ENCODE peak calls at places on chromosomes 3 and 15, in ten cellular contexts. One of them, this sample, is unnamed.

GRCh38 chr15:65752151-65752700 is 39.9 kb downstream of the DENND4A start:
- DNase-seq in dorsolateral prefrontal cortex: no peak
- DNase-seq in neuronal stem cell: no peak
- DNase-seq in aorta: no peak
- DNase-seq in PC-9: no peak
- DNase-seq in psoas muscle: no peak
- DNase-seq in lower lobe of right lung: no peak
- DNase-seq in small intestine: no peak
- DNase-seq in bronchial epithelial cell: no peak
- DNase-seq in PC-3: no peak
- DNase-seq in this sample: no peak

GRCh38 chr15:42890161-42890913 is 30.2 kb downstream of the TTBK2 start:
- DNase-seq in PC-3: peak; percentile 71
- DNase-seq in PC-9: peak; percentile 82
- DNase-seq in dorsolateral prefrontal cortex: no peak
- DNase-seq in lower lobe of right lung: no peak
- DNase-seq in psoas muscle: no peak
- DNase-seq in small intestine: no peak
- DNase-seq in aorta: no peak
- DNase-seq in bronchial epithelial cell: peak; percentile 98
- DNase-seq in neuronal stem cell: no peak
- DNase-seq in this sample: no peak

GRCh38 chr3:156488771-156489170 is 66.1 kb downstream of the SSR3 start:
- DNase-seq in psoas muscle: no peak
- DNase-seq in bronchial epithelial cell: no peak
- DNase-seq in dorsolateral prefrontal cortex: no peak
- DNase-seq in lower lobe of right lung: no peak
- DNase-seq in PC-9: no peak
- DNase-seq in aorta: no peak
- DNase-seq in neuronal stem cell: no peak
- DNase-seq in PC-3: no peak
- DNase-seq in small intestine: no peak
- DNase-seq in this sample: no peak

GRCh38 chr3:127735767-127736693 is 63.3 kb downstream of the ABTB1 start:
- DNase-seq in small intestine: peak; percentile 42
- DNase-seq in bronchial epithelial cell: peak; percentile 65
- DNase-seq in PC-3: peak; percentile 54
- DNase-seq in PC-9: no peak
- DNase-seq in dorsolateral prefrontal cortex: no peak
- DNase-seq in neuronal stem cell: no peak
- DNase-seq in psoas muscle: no peak
- DNase-seq in lower lobe of right lung: no peak
- DNase-seq in aorta: no peak
- DNase-seq in this sample: no peak

GRCh38 chr3:32454111-32454510 is 48.5 kb downstream of the CMTM6 start:
- DNase-seq in small intestine: no peak
- DNase-seq in PC-9: no peak
- DNase-seq in psoas muscle: no peak
- DNase-seq in lower lobe of right lung: no peak
- DNase-seq in dorsolateral prefrontal cortex: no peak
- DNase-seq in PC-3: no peak
- DNase-seq in neuronal stem cell: no peak
- DNase-seq in bronchial epithelial cell: no peak
- DNase-seq in aorta: no peak
- DNase-seq in this sample: no peak

GRCh38 chr3:122913539-122914100 is 113.9 kb downstream of the SEMA5B start:
- DNase-seq in dorsolateral prefrontal cortex: no peak
- DNase-seq in aorta: no peak
- DNase-seq in PC-3: no peak
- DNase-seq in small intestine: no peak
- DNase-seq in bronchial epithelial cell: no peak
- DNase-seq in lower lobe of right lung: no peak
- DNase-seq in neuronal stem cell: no peak
- DNase-seq in PC-9: no peak
- DNase-seq in psoas muscle: no peak
- DNase-seq in this sample: no peak

GRCh38 chr15:100873029-100873677 is 6.5 kb upstream of the ALDH1A3 start:
- DNase-seq in bronchial epithelial cell: peak; percentile 92
- DNase-seq in dorsolateral prefrontal cortex: no peak
- DNase-seq in small intestine: peak; percentile 81
- DNase-seq in lower lobe of right lung: no peak
- DNase-seq in neuronal stem cell: peak; percentile 76
- DNase-seq in PC-3: peak; percentile 96
- DNase-seq in aorta: peak; percentile 56
- DNase-seq in psoas muscle: no peak
- DNase-seq in PC-9: peak; percentile 87
- DNase-seq in this sample: no peak

GRCh38 chr3:28250999-28251398 is 9.6 kb downstream of the CMC1 start:
- DNase-seq in psoas muscle: no peak
- DNase-seq in neuronal stem cell: no peak
- DNase-seq in PC-9: no peak
- DNase-seq in lower lobe of right lung: no peak
- DNase-seq in small intestine: no peak
- DNase-seq in aorta: no peak
- DNase-seq in PC-3: peak; percentile 34
- DNase-seq in dorsolateral prefrontal cortex: no peak
- DNase-seq in bronchial epithelial cell: peak; percentile 6
- DNase-seq in this sample: no peak

GRCh38 chr15:100265641-100266035 is 76.1 kb downstream of the ADAMTS17 start:
- DNase-seq in neuronal stem cell: no peak
- DNase-seq in PC-3: no peak
- DNase-seq in psoas muscle: no peak
- DNase-seq in small intestine: no peak
- DNase-seq in aorta: no peak
- DNase-seq in PC-9: no peak
- DNase-seq in lower lobe of right lung: no peak
- DNase-seq in dorsolateral prefrontal cortex: no peak
- DNase-seq in bronchial epithelial cell: no peak
- DNase-seq in this sample: no peak

GRCh38 chr15:66069751-66070150 is 183.8 kb downstream of the MEGF11 start:
- DNase-seq in aorta: no peak
- DNase-seq in small intestine: no peak
- DNase-seq in PC-3: no peak
- DNase-seq in PC-9: no peak
- DNase-seq in psoas muscle: no peak
- DNase-seq in lower lobe of right lung: no peak
- DNase-seq in dorsolateral prefrontal cortex: no peak
- DNase-seq in neuronal stem cell: no peak
- DNase-seq in bronchial epithelial cell: no peak
- DNase-seq in this sample: no peak

GRCh38 chr15:72070817-72071447 is 47.0 kb downstream of the MYO9A start:
- DNase-seq in lower lobe of right lung: no peak
- DNase-seq in PC-3: no peak
- DNase-seq in small intestine: no peak
- DNase-seq in aorta: no peak
- DNase-seq in bronchial epithelial cell: no peak
- DNase-seq in PC-9: no peak
- DNase-seq in neuronal stem cell: no peak
- DNase-seq in psoas muscle: no peak
- DNase-seq in dorsolateral prefrontal cortex: no peak
- DNase-seq in this sample: no peak

GRCh38 chr3:49602877-49603411 is 48.7 kb downstream of the BSN start:
- DNase-seq in bronchial epithelial cell: peak; percentile 91
- DNase-seq in lower lobe of right lung: no peak
- DNase-seq in aorta: no peak
- DNase-seq in small intestine: peak; percentile 13
- DNase-seq in psoas muscle: no peak
- DNase-seq in PC-3: peak; percentile 77
- DNase-seq in PC-9: peak; percentile 83
- DNase-seq in dorsolateral prefrontal cortex: no peak
- DNase-seq in neuronal stem cell: no peak
- DNase-seq in this sample: no peak

GRCh38 chr3:78427303-78427702 is 1340.5 kb downstream of the ROBO1 start:
- DNase-seq in bronchial epithelial cell: no peak
- DNase-seq in neuronal stem cell: no peak
- DNase-seq in lower lobe of right lung: no peak
- DNase-seq in PC-9: no peak
- DNase-seq in small intestine: no peak
- DNase-seq in aorta: no peak
- DNase-seq in PC-3: no peak
- DNase-seq in psoas muscle: no peak
- DNase-seq in dorsolateral prefrontal cortex: no peak
- DNase-seq in this sample: no peak

GRCh38 chr15:25416693-25417092 is 22.1 kb downstream of the UBE3A start:
- DNase-seq in small intestine: no peak
- DNase-seq in dorsolateral prefrontal cortex: no peak
- DNase-seq in bronchial epithelial cell: peak; percentile 48
- DNase-seq in lower lobe of right lung: no peak
- DNase-seq in aorta: no peak
- DNase-seq in psoas muscle: no peak
- DNase-seq in neuronal stem cell: peak; percentile 14
- DNase-seq in PC-3: no peak
- DNase-seq in PC-9: no peak
- DNase-seq in this sample: no peak

GRCh38 chr3:114892880-114893279 is 254.2 kb downstream of the ZBTB20 start:
- DNase-seq in dorsolateral prefrontal cortex: no peak
- DNase-seq in PC-3: no peak
- DNase-seq in aorta: no peak
- DNase-seq in small intestine: no peak
- DNase-seq in neuronal stem cell: no peak
- DNase-seq in psoas muscle: no peak
- DNase-seq in bronchial epithelial cell: no peak
- DNase-seq in PC-9: no peak
- DNase-seq in lower lobe of right lung: no peak
- DNase-seq in this sample: no peak

GRCh38 chr3:179324270-179324754 is 1.5 kb downstream of the ZNF639 start:
- DNase-seq in aorta: no peak
- DNase-seq in neuronal stem cell: no peak
- DNase-seq in psoas muscle: no peak
- DNase-seq in PC-9: no peak
- DNase-seq in PC-3: peak; percentile 42
- DNase-seq in dorsolateral prefrontal cortex: no peak
- DNase-seq in bronchial epithelial cell: peak; percentile 56
- DNase-seq in lower lobe of right lung: no peak
- DNase-seq in small intestine: peak; percentile 8
- DNase-seq in this sample: no peak

GRCh38 chr3:14831916-14832430 is 13.2 kb downstream of the FGD5 start:
- DNase-seq in PC-9: no peak
- DNase-seq in aorta: no peak
- DNase-seq in dorsolateral prefrontal cortex: no peak
- DNase-seq in bronchial epithelial cell: no peak
- DNase-seq in PC-3: no peak
- DNase-seq in lower lobe of right lung: no peak
- DNase-seq in neuronal stem cell: no peak
- DNase-seq in psoas muscle: no peak
- DNase-seq in small intestine: no peak
- DNase-seq in this sample: no peak

GRCh38 chr15:38217181-38217580 is 35.5 kb upstream of the SPRED1 start:
- DNase-seq in small intestine: no peak
- DNase-seq in aorta: no peak
- DNase-seq in PC-3: peak; percentile 82
- DNase-seq in dorsolateral prefrontal cortex: no peak
- DNase-seq in PC-9: peak; percentile 50
- DNase-seq in neuronal stem cell: no peak
- DNase-seq in psoas muscle: no peak
- DNase-seq in lower lobe of right lung: no peak
- DNase-seq in bronchial epithelial cell: peak; percentile 69
- DNase-seq in this sample: no peak

GRCh38 chr3:47374587-47374986 is 6.2 kb upstream of the PTPN23 start:
- DNase-seq in PC-9: no peak
- DNase-seq in dorsolateral prefrontal cortex: no peak
- DNase-seq in small intestine: no peak
- DNase-seq in psoas muscle: no peak
- DNase-seq in PC-3: no peak
- DNase-seq in neuronal stem cell: no peak
- DNase-seq in aorta: no peak
- DNase-seq in lower lobe of right lung: no peak
- DNase-seq in bronchial epithelial cell: no peak
- DNase-seq in this sample: no peak
- H3K4me3 ChIP-seq in PC-9: no peak overlapping the region
- H3K4me3 ChIP-seq in dorsolateral prefrontal cortex: no peak overlapping the region
- H3K4me3 ChIP-seq in small intestine: no peak overlapping the region
- H3K4me3 ChIP-seq in psoas muscle: no peak overlapping the region
- H3K4me3 ChIP-seq in PC-3: no peak overlapping the region
- H3K4me3 ChIP-seq in neuronal stem cell: no peak overlapping the region
- H3K4me3 ChIP-seq in aorta: no peak overlapping the region
- H3K4me3 ChIP-seq in lower lobe of right lung: no peak overlapping the region
- H3K4me3 ChIP-seq in bronchial epithelial cell: no peak overlapping the region
- H3K4me3 ChIP-seq in this sample: no peak overlapping the region

GRCh38 chr15:89387140-89387903 is 52.7 kb upstream of the POLG start:
- DNase-seq in dorsolateral prefrontal cortex: no peak
- DNase-seq in bronchial epithelial cell: no peak
- DNase-seq in small intestine: no peak
- DNase-seq in PC-9: no peak
- DNase-seq in lower lobe of right lung: no peak
- DNase-seq in PC-3: no peak
- DNase-seq in aorta: no peak
- DNase-seq in neuronal stem cell: no peak
- DNase-seq in psoas muscle: no peak
- DNase-seq in this sample: no peak
- H3K27me3 ChIP-seq in dorsolateral prefrontal cortex: no peaks in the 10 kb centered on the region
- H3K27me3 ChIP-seq in bronchial epithelial cell: peaks cover under 1% of the 10 kb centered on the region
- H3K27me3 ChIP-seq in small intestine: no peaks in the 10 kb centered on the region
- H3K27me3 ChIP-seq in PC-9: no peaks in the 10 kb centered on the region
- H3K27me3 ChIP-seq in lower lobe of right lung: peaks cover 32% of the 10 kb centered on the region
- H3K27me3 ChIP-seq in PC-3: no peaks in the 10 kb centered on the region
- H3K27me3 ChIP-seq in aorta: no peaks in the 10 kb centered on the region
- H3K27me3 ChIP-seq in neuronal stem cell: peaks cover 94% of the 10 kb centered on the region
- H3K27me3 ChIP-seq in psoas muscle: peaks cover 8% of the 10 kb centered on the region
- H3K27me3 ChIP-seq in this sample: no peaks in the 10 kb centered on the region

DNA sequence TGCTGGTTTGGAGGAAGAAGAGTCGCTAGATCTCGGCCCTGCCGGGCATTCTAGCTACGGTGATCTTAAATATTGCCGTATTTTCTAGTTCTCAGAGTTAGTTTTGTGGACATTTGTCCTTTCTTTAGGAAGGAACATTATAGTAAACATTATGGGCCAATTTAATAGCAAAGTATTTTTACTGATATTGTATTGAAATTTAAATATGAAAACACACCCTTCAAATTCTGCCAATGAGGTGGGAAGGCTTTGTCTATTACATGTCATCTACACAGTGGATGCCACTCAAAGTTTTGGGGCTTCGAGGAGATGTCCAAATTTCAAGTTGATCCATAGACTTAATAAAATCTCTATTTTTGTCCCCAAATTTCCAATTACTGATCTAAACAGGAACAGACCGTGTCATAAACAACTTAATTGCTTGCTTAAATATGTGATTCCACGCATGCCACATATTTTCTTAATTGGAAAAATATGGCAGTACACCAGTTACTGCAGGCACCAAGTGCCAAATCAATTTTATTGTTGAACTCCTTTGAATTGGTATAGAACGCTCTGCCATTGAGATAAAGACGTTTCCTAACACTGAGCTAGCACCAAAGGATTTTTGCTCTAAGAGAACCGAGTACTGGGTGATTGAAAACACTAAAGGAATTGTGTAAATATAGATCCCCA is 1.7 kb downstream of the SHOX2 start:
- DNase-seq in dorsolateral prefrontal cortex: no peak
- DNase-seq in bronchial epithelial cell: no peak
- DNase-seq in small intestine: no peak
- DNase-seq in PC-9: no peak
- DNase-seq in PC-3: no peak
- DNase-seq in psoas muscle: no peak
- DNase-seq in neuronal stem cell: no peak
- DNase-seq in aorta: no peak
- DNase-seq in lower lobe of right lung: no peak
- DNase-seq in this sample: no peak
- H3K4me3 ChIP-seq in dorsolateral prefrontal cortex: no peak overlapping the region
- H3K4me3 ChIP-seq in bronchial epithelial cell: no peak overlapping the region
- H3K4me3 ChIP-seq in small intestine: no peak overlapping the region
- H3K4me3 ChIP-seq in PC-9: no peak overlapping the region
- H3K4me3 ChIP-seq in PC-3: no peak overlapping the region
- H3K4me3 ChIP-seq in psoas muscle: no peak overlapping the region
- H3K4me3 ChIP-seq in neuronal stem cell: no peak overlapping the region
- H3K4me3 ChIP-seq in aorta: peak overlapping the region; percentile 13
- H3K4me3 ChIP-seq in lower lobe of right lung: no peak overlapping the region
- H3K4me3 ChIP-seq in this sample: peak overlapping the region; percentile 47

GRCh38 chr15:90201944-90202375 is 830 bp downstream of the SEMA4B start:
- DNase-seq in dorsolateral prefrontal cortex: no peak
- DNase-seq in bronchial epithelial cell: no peak
- DNase-seq in psoas muscle: no peak
- DNase-seq in neuronal stem cell: peak; percentile 31
- DNase-seq in PC-3: no peak
- DNase-seq in aorta: no peak
- DNase-seq in lower lobe of right lung: no peak
- DNase-seq in PC-9: no peak
- DNase-seq in small intestine: no peak
- DNase-seq in this sample: no peak
- H3K27me3 ChIP-seq in dorsolateral prefrontal cortex: no peaks in the 10 kb centered on the region
- H3K27me3 ChIP-seq in bronchial epithelial cell: no peaks in the 10 kb centered on the region
- H3K27me3 ChIP-seq in psoas muscle: no peaks in the 10 kb centered on the region
- H3K27me3 ChIP-seq in neuronal stem cell: no peaks in the 10 kb centered on the region
- H3K27me3 ChIP-seq in PC-3: no peaks in the 10 kb centered on the region
- H3K27me3 ChIP-seq in aorta: no peaks in the 10 kb centered on the region
- H3K27me3 ChIP-seq in lower lobe of right lung: no peaks in the 10 kb centered on the region
- H3K27me3 ChIP-seq in PC-9: no peaks in the 10 kb centered on the region
- H3K27me3 ChIP-seq in small intestine: no peaks in the 10 kb centered on the region
- H3K27me3 ChIP-seq in this sample: no peaks in the 10 kb centered on the region